ENCODE peak calls at places on chromosomes 2 and 18, in four cellular contexts. One of them, this sample, is unnamed.
A peak's percentile ranks its signal among the peaks of the same experiment; 100 is the strongest.

GRCh38 chr2:236205867-236206645 is 37.9 kb upstream of the GBX2 start:
- DNase-seq in colonic mucosa: no peak
- DNase-seq in nephron progenitor cell: no peak
- DNase-seq in GM12865: no peak
- DNase-seq in this sample: no peak

GRCh38 chr2:27077231-27077630 is 1.2 kb upstream of the EMILIN1 start:
- DNase-seq in nephron progenitor cell: no peak
- DNase-seq in colonic mucosa: no peak
- DNase-seq in GM12865: no peak
- DNase-seq in this sample: no peak

GRCh38 chr18:36297419-36298112 is at the start of gene FHOD3:
- DNase-seq in GM12865: peak; percentile 76
- DNase-seq in colonic mucosa: peak; percentile 46
- DNase-seq in nephron progenitor cell: peak; percentile 87
- DNase-seq in this sample: peak; percentile 20

GRCh38 chr18:7117390-7118355 is at the start of gene LAMA1:
- DNase-seq in colonic mucosa: no peak
- DNase-seq in GM12865: no peak
- DNase-seq in nephron progenitor cell: peak; percentile 89
- DNase-seq in this sample: peak; percentile 2

GRCh38 chr2:203893386-203893785 is 25.8 kb downstream of the CTLA4 start:
- DNase-seq in GM12865: no peak
- DNase-seq in nephron progenitor cell: no peak
- DNase-seq in colonic mucosa: no peak
- DNase-seq in this sample: no peak

GRCh38 chr2:180003566-180003965 is 3.5 kb downstream of the CWC22 start:
- DNase-seq in colonic mucosa: no peak
- DNase-seq in GM12865: no peak
- DNase-seq in nephron progenitor cell: no peak
- DNase-seq in this sample: no peak

GRCh38 chr18:22871809-22872525 is 61.2 kb upstream of the RBBP8 start:
- DNase-seq in nephron progenitor cell: no peak
- DNase-seq in GM12865: no peak
- DNase-seq in colonic mucosa: no peak
- DNase-seq in this sample: no peak

GRCh38 chr2:203626952-203627681 is 79.3 kb upstream of the CD28 start:
- DNase-seq in colonic mucosa: no peak
- DNase-seq in nephron progenitor cell: no peak
- DNase-seq in GM12865: no peak
- DNase-seq in this sample: no peak

GRCh38 chr2:239155806-239156480 is 244.9 kb downstream of the HDAC4 start:
- DNase-seq in GM12865: no peak
- DNase-seq in colonic mucosa: no peak
- DNase-seq in nephron progenitor cell: no peak
- DNase-seq in this sample: no peak

GRCh38 chr2:29398384-29399237 is 283.4 kb downstream of the CLIP4 start:
- DNase-seq in colonic mucosa: no peak
- DNase-seq in GM12865: no peak
- DNase-seq in nephron progenitor cell: peak; percentile 10
- DNase-seq in this sample: no peak

GRCh38 chr18:73168171-73168570 is 300.4 kb upstream of the NETO1 start:
- DNase-seq in nephron progenitor cell: no peak
- DNase-seq in colonic mucosa: no peak
- DNase-seq in GM12865: no peak
- DNase-seq in this sample: no peak

GRCh38 chr2:17156086-17156485 is 362.2 kb downstream of the RAD51AP2 start:
- DNase-seq in colonic mucosa: no peak
- DNase-seq in GM12865: no peak
- DNase-seq in nephron progenitor cell: no peak
- DNase-seq in this sample: no peak

GRCh38 chr2:2764739-2765138 is 433.7 kb upstream of the MYT1L start:
- DNase-seq in GM12865: no peak
- DNase-seq in colonic mucosa: no peak
- DNase-seq in nephron progenitor cell: no peak
- DNase-seq in this sample: no peak

GRCh38 chr2:231413456-231413855 is 17.9 kb downstream of the B3GNT7 start:
- DNase-seq in nephron progenitor cell: no peak
- DNase-seq in GM12865: no peak
- DNase-seq in colonic mucosa: peak; percentile 60
- DNase-seq in this sample: no peak

GRCh38 chr18:8938817-8939216 is 163.7 kb upstream of the NDUFV2 start:
- DNase-seq in colonic mucosa: no peak
- DNase-seq in nephron progenitor cell: no peak
- DNase-seq in GM12865: no peak
- DNase-seq in this sample: no peak

GRCh38 chr2:98234763-98235162 is 111.5 kb upstream of the CNGA3 start:
- DNase-seq in nephron progenitor cell: no peak
- DNase-seq in colonic mucosa: no peak
- DNase-seq in GM12865: no peak
- DNase-seq in this sample: no peak

GRCh38 chr2:167342769-167343168 is 454.5 kb downstream of the XIRP2 start:
- DNase-seq in nephron progenitor cell: no peak
- DNase-seq in colonic mucosa: no peak
- DNase-seq in GM12865: no peak
- DNase-seq in this sample: no peak

GRCh38 chr2:66236067-66236705 is 198.7 kb upstream of the MEIS1 start:
- DNase-seq in nephron progenitor cell: no peak
- DNase-seq in colonic mucosa: no peak
- DNase-seq in GM12865: no peak
- DNase-seq in this sample: no peak

GRCh38 chr2:64035067-64035942 is 16.1 kb upstream of the VPS54 start:
- DNase-seq in GM12865: peak; percentile 78
- DNase-seq in nephron progenitor cell: no peak
- DNase-seq in colonic mucosa: no peak
- DNase-seq in this sample: peak; percentile 50

GRCh38 chr18:51561821-51562220 is 364.3 kb upstream of the MEX3C start:
- DNase-seq in colonic mucosa: no peak
- DNase-seq in nephron progenitor cell: no peak
- DNase-seq in GM12865: no peak
- DNase-seq in this sample: no peak

GRCh38 chr18:51559198-51559901 is 361.9 kb upstream of the MEX3C start:
- DNase-seq in colonic mucosa: no peak
- DNase-seq in GM12865: no peak
- DNase-seq in nephron progenitor cell: no peak
- DNase-seq in this sample: no peak

GRCh38 chr18:51563401-51563800 is 365.9 kb upstream of the MEX3C start:
- DNase-seq in colonic mucosa: no peak
- DNase-seq in nephron progenitor cell: no peak
- DNase-seq in GM12865: peak; percentile 7
- DNase-seq in this sample: no peak

DNA sequence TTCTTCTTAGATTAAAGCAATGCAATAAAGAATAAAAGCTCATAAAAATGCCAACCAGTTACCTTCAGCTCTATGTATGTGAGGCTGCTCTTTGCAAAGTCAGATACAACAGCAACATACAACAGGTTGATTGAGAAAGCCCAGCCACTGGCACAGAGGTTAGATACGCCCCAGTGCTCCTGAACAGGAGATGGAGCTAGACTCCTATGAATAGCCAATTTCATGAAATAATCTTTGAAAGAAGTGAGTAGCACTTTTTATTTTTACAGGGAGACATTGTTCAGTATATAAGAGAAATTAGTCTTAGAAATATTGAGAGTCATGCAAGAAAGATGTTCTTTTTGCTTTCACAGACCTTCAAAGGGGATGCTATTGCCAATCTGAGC is 362.4 kb upstream of the MEX3C start:
- DNase-seq in nephron progenitor cell: no peak
- DNase-seq in colonic mucosa: no peak
- DNase-seq in GM12865: no peak
- DNase-seq in this sample: no peak
- TF ChIP-seq CTCF in nephron progenitor cell: no peak
- TF ChIP-seq CTCF in colonic mucosa: no peak
- TF ChIP-seq CTCF in GM12865: no peak
- TF ChIP-seq CTCF in this sample: no peak

GRCh38 chr2:58571181-58571852 is 330.2 kb upstream of the FANCL start:
- DNase-seq in nephron progenitor cell: peak; percentile 32
- DNase-seq in colonic mucosa: peak; percentile 26
- DNase-seq in GM12865: peak; percentile 66
- DNase-seq in this sample: peak; percentile 20
- TF ChIP-seq CTCF in nephron progenitor cell: peak; percentile 66
- TF ChIP-seq CTCF in colonic mucosa: peak; percentile 40
- TF ChIP-seq CTCF in GM12865: peak; percentile 61
- TF ChIP-seq CTCF in this sample: peak; percentile 59

DNA sequence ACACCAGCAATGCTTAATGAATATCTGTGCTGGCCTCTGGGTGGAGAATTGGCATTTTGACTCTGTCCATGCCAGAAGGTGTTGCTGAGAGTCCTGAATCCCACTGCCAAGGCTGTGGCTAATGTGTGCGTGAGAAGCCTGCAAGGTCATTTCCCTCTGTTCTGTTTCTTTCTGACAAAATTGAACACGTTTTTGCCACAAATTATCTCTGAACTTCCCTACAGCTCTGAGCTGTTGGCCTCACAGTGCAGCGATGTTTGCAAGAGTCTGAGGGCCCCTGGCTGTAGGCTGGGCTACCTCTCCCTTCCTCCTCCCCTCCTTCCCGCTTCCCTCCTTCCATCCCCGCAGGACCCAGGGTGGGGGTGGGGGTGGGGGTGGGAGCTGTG is 154.1 kb upstream of the HS6ST1 start:
- DNase-seq in colonic mucosa: no peak
- DNase-seq in GM12865: peak; percentile 20
- DNase-seq in nephron progenitor cell: no peak
- DNase-seq in this sample: no peak
- TF ChIP-seq CTCF in colonic mucosa: no peak
- TF ChIP-seq CTCF in GM12865: no peak
- TF ChIP-seq CTCF in nephron progenitor cell: no peak
- TF ChIP-seq CTCF in this sample: no peak

DNA sequence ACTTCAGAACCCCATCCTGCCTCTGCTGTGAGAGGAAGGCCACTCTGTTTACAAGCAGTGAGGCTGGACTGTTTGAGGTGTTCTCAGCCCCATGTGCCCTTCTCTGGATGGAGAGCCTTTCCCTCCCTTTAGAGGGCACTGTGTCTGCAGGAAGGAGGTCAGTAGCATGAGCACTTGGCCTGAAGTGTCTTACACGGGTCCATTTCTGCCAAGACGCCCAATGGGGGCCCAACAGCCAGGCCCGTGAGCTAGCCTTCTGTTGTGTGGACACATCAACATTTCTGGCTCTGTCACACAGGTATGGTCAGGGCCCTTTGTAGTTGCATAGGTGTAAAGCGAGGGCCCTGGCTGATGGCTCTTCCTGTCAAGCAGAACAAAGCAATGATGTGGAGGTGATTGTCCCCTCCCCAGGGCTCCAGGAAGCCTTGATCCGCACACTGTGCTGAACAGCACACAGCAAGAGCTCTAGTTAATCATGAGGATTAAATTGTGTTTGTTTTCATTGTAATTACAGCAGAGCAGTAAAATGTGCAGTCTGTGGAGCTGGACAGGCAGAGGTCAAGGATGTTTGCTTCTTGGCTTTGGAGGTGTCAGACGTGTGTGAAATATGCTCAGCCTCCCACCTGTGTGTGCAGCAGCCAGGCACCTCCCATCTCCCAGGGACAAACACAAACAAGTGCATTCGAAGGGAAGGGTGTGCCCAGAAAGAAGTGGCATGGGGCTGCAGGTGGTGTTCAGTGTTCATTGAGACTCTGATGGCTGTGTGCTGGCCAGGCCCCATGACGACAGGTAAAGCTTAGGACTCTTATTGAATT is 132.1 kb downstream of the SH3RF3 start:
- DNase-seq in nephron progenitor cell: peak; percentile 30
- DNase-seq in colonic mucosa: peak; percentile 40
- DNase-seq in GM12865: peak; percentile 35
- DNase-seq in this sample: no peak
- TF ChIP-seq CTCF in nephron progenitor cell: peak; percentile 3
- TF ChIP-seq CTCF in colonic mucosa: no peak
- TF ChIP-seq CTCF in GM12865: peak; percentile 17
- TF ChIP-seq CTCF in this sample: no peak

DNA sequence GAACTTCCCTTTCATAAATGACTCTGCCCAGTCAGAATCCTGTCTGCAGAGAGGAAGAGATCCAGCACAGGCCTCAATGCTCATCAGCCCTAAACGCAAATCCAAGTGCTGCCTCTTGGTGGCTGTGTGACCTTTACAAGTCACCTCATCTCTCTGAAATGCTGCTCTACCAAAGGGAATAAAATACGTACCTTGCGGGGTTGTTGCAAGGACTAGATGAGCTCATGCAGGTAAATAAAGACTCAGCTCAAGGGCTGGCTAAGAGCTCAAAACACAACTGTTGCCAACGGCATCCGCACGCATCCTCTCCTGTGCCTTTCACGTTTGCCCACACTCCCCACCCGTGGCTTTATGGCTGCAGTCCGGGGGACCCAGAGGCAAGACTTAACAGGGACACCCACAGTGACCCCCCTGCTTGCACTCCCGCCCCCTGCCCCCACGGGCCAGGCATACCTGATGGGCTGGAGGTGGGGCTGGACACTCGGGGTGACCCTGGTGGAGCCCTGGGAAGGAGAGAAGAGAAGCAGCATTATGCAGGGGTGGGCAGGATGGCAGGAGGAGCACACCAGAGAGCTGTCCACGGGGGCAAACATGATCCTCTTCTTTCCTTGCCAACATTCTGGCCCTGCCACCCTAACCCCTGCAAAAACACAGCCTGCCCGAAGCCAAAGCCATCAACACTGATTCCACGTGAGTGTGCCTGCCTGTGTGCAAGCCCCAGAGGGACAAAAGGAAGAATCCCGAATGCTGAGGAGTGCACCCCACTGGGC is 102.6 kb downstream of the TNS1 start:
- DNase-seq in nephron progenitor cell: no peak
- DNase-seq in colonic mucosa: no peak
- DNase-seq in GM12865: no peak
- DNase-seq in this sample: no peak
- TF ChIP-seq CTCF in nephron progenitor cell: no peak
- TF ChIP-seq CTCF in colonic mucosa: no peak
- TF ChIP-seq CTCF in GM12865: no peak
- TF ChIP-seq CTCF in this sample: no peak

This sample was measured in activated CD8-positive, alpha-beta T cell treated with anti-CD3 and anti-CD28 coated beads for 36 hours.